ENCODE peak calls at places on chromosomes 11 and 22, in nine cellular contexts. R is mucosa of gallbladder; I is T-cell; A is activated T-cell treated with anti-CD3 and anti-CD28 coated beads, Interleukin-2, amount 50 U/mL, for 72 hours; F is cardiac muscle cell; J is CD4-positive, alpha-beta T cell; N is foreskin fibroblast; V is stimulated activated CD8-positive, alpha-beta memory T cell treated with anti-CD3 and anti-CD28 coated beads, Interleukin-7, amount 100 ng/mL, for 1 hour; E is SK-N-SH. H is an unnamed sample.

GRCh38 chr11:12288934-12289666 is 88.3 kb upstream of the PARVA start:
- DNase-seq in A (no peak), F (no peak), I (no peak), E (no peak), J (no peak), N (no peak), V (no peak), R (no peak), H (no peak)

GRCh38 chr22:20238567-20239062 is 29.5 kb downstream of the RTN4R start:
- DNase-seq in A (peak), N (peak), J (no peak), F (peak), R (no peak), I (no peak), E (peak), V (no peak), H (peak)

GRCh38 chr22:39226353-39226752 is 18.4 kb downstream of the PDGFB start:
- DNase-seq in N (no peak), E (no peak), R (no peak), F (no peak), I (no peak), V (no peak), J (no peak), A (no peak), H (no peak)

GRCh38 chr11:5210376-5210885 is 9.9 kb upstream of the OR51V1 start:
- DNase-seq in V (no peak), R (no peak), N (no peak), J (no peak), E (no peak), A (no peak), F (no peak), I (no peak), H (no peak)

GRCh38 chr11:71251761-71252433 is 480 bp downstream of the SHANK2 start:
- DNase-seq in J (no peak), F (peak), A (no peak), R (no peak), N (peak), E (peak), V (no peak), I (no peak), H (no peak)

GRCh38 chr22:17161991-17162390 is 2.9 kb upstream of the HDHD5 start:
- DNase-seq in V (no peak), A (no peak), I (no peak), F (no peak), E (no peak), N (no peak), R (no peak), J (no peak), H (no peak)

GRCh38 chr11:133833899-133834296 is 11.4 kb downstream of the SPATA19 start:
- DNase-seq in I (no peak), F (no peak), V (no peak), E (no peak), J (no peak), N (no peak), A (no peak), R (no peak), H (no peak)

GRCh38 chr11:13875643-13876042 is 86.9 kb upstream of the SPON1 start:
- DNase-seq in V (no peak), F (no peak), N (no peak), I (no peak), A (no peak), J (no peak), E (no peak), R (no peak), H (no peak)

GRCh38 chr11:115717215-115717584 is 213.0 kb upstream of the CADM1 start:
- DNase-seq in V (no peak), E (no peak), R (no peak), F (no peak), A (no peak), J (no peak), I (no peak), N (no peak), H (no peak)

GRCh38 chr11:93605638-93606037 is 55.8 kb upstream of the CEP295 start:
- DNase-seq in V (no peak), I (no peak), J (no peak), N (no peak), A (no peak), F (no peak), E (no peak), R (no peak), H (no peak)

GRCh38 chr11:19525276-19525675 is 187.4 kb upstream of the NAV2 start:
- DNase-seq in V (no peak), A (no peak), R (no peak), N (no peak), J (no peak), E (no peak), I (no peak), F (no peak), H (no peak)

H was measured in effector memory CD8-positive, alpha-beta T cell.